ENCODE peak calls at places on chromosomes 16 and 17, in eight cellular contexts. T is ELF-1; G is activated CD8-positive, alpha-beta memory T cell treated with anti-CD3 and anti-CD28 coated beads for 48 hours; B is NCI-H2171; H is WTC11; R is germinal center; U is HT-29; Q is stimulated activated CD4-positive, alpha-beta T cell treated with anti-CD3 and anti-CD28 coated beads, Interleukin-15, amount 100 ng/mL, for 24 hours. F is an unnamed sample.

GRCh38 chr16:56732832-56733231 is 2.9 kb downstream of the NUP93 start:
- DNase-seq in H (no peak), B (no peak), U (no peak), Q (peak), T (no peak), R (peak), G (no peak), F (no peak)

GRCh38 chr16:17287401-17287800 is 183.4 kb downstream of the XYLT1 start:
- DNase-seq in T (peak), B (no peak), H (no peak), R (no peak), G (no peak), Q (no peak), U (no peak), F (no peak)

GRCh38 chr17:74943808-74944522 is 8.3 kb downstream of the OTOP3 start:
- DNase-seq in Q (no peak), G (no peak), H (peak), T (no peak), U (no peak), B (no peak), R (no peak), F (peak)

GRCh38 chr16:1030381-1030901 is 42.1 kb upstream of the SSTR5 start:
- DNase-seq in G (no peak), R (no peak), H (no peak), U (no peak), Q (no peak), B (peak), T (no peak), F (no peak)

GRCh38 chr16:50868577-50868976 is 126.7 kb downstream of the CYLD start:
- DNase-seq in Q (no peak), T (no peak), B (no peak), R (no peak), H (no peak), G (no peak), U (no peak), F (no peak)

GRCh38 chr17:73826181-73826871 is 182.1 kb upstream of the SDK2 start:
- DNase-seq in B (no peak), Q (no peak), H (no peak), G (no peak), U (no peak), T (no peak), R (no peak), F (no peak)

GRCh38 chr16:23026777-23027362 is 122.4 kb downstream of the USP31 start:
- DNase-seq in T (peak), R (peak), B (no peak), G (no peak), H (peak), U (peak), Q (no peak), F (no peak)

GRCh38 chr17:47621293-47622178 is 28.2 kb upstream of the KPNB1 start:
- DNase-seq in R (no peak), G (no peak), T (peak), Q (no peak), U (peak), B (no peak), H (peak), F (no peak)

GRCh38 chr17:76721463-76721862 is 4.9 kb downstream of the JMJD6 start:
- DNase-seq in T (no peak), B (no peak), U (no peak), Q (no peak), H (no peak), G (no peak), R (no peak), F (no peak)

GRCh38 chr17:49106366-49107210 is 26.0 kb upstream of the B4GALNT2 start:
- DNase-seq in B (no peak), Q (no peak), R (no peak), U (no peak), T (peak), G (no peak), H (no peak), F (no peak)

GRCh38 chr17:73278049-73278464 is 16.4 kb upstream of the CPSF4L start:
- DNase-seq in G (no peak), H (no peak), R (no peak), B (no peak), Q (no peak), U (no peak), T (no peak), F (no peak)

GRCh38 chr16:1475552-1476114 is 805 bp upstream of the CLCN7 start:
- DNase-seq in H (no peak), G (no peak), B (no peak), R (no peak), U (no peak), T (no peak), Q (no peak), F (no peak)

GRCh38 chr16:85615852-85616607 is 2.9 kb downstream of the GSE1 start:
- DNase-seq in T (peak), H (peak), B (peak), Q (peak), G (peak), R (peak), U (peak), F (no peak)

GRCh38 chr16:30926333-30926811 is 3.0 kb downstream of the FBXL19 start:
- DNase-seq in R (no peak), Q (no peak), G (no peak), U (no peak), B (no peak), H (no peak), T (no peak), F (no peak)

GRCh38 chr16:84229421-84229820 is 10.4 kb downstream of the KCNG4 start:
- DNase-seq in Q (no peak), T (no peak), U (no peak), H (no peak), G (no peak), B (no peak), R (no peak), F (no peak)

GRCh38 chr16:11232852-11233726 is 22.9 kb downstream of the SOCS1 start:
- DNase-seq in B (no peak), T (peak), U (no peak), H (peak), R (peak), Q (peak), G (peak), F (no peak)

GRCh38 chr17:42131232-42131631 is 8.6 kb downstream of the HSPB9 start:
- DNase-seq in T (no peak), U (no peak), Q (no peak), B (no peak), H (no peak), R (no peak), G (no peak), F (no peak)